ENCODE peak calls at places on chromosomes 11 and 22, in eight cellular contexts. One of them, this sample, is unnamed.

GRCh38 chr11:78020248-78020647 is 2.8 kb downstream of the KCTD14 start:
- DNase-seq in fibroblast of mammary gland: no peak
- DNase-seq in NCI-H146: no peak
- DNase-seq in stimulated activated CD8-positive, alpha-beta memory T cell treated with anti-CD3 and anti-CD28 coated beads, Interleukin-4, amount 100 ng/mL, for 1 hour: no peak
- DNase-seq in activated naive CD8-positive, alpha-beta T cell treated with anti-CD3 and anti-CD28 coated beads, Interleukin-2, amount 50 U/mL, for 24 hours: no peak
- DNase-seq in activated CD8-positive, alpha-beta memory T cell treated with anti-CD3 and anti-CD28 coated beads for 1 hour: no peak
- DNase-seq in NAMALWA: no peak
- DNase-seq in CD8-positive, alpha-beta memory T cell: no peak
- DNase-seq in this sample: peak

GRCh38 chr11:2357246-2357645 is 19.9 kb upstream of the CD81 start:
- DNase-seq in fibroblast of mammary gland: no peak
- DNase-seq in NCI-H146: no peak
- DNase-seq in stimulated activated CD8-positive, alpha-beta memory T cell treated with anti-CD3 and anti-CD28 coated beads, Interleukin-4, amount 100 ng/mL, for 1 hour: no peak
- DNase-seq in activated naive CD8-positive, alpha-beta T cell treated with anti-CD3 and anti-CD28 coated beads, Interleukin-2, amount 50 U/mL, for 24 hours: no peak
- DNase-seq in activated CD8-positive, alpha-beta memory T cell treated with anti-CD3 and anti-CD28 coated beads for 1 hour: no peak
- DNase-seq in NAMALWA: no peak
- DNase-seq in CD8-positive, alpha-beta memory T cell: no peak
- DNase-seq in this sample: no peak

GRCh38 chr11:14463623-14464022 is 36.0 kb downstream of the COPB1 start:
- DNase-seq in fibroblast of mammary gland: no peak
- DNase-seq in NCI-H146: no peak
- DNase-seq in stimulated activated CD8-positive, alpha-beta memory T cell treated with anti-CD3 and anti-CD28 coated beads, Interleukin-4, amount 100 ng/mL, for 1 hour: no peak
- DNase-seq in activated naive CD8-positive, alpha-beta T cell treated with anti-CD3 and anti-CD28 coated beads, Interleukin-2, amount 50 U/mL, for 24 hours: no peak
- DNase-seq in activated CD8-positive, alpha-beta memory T cell treated with anti-CD3 and anti-CD28 coated beads for 1 hour: no peak
- DNase-seq in NAMALWA: no peak
- DNase-seq in CD8-positive, alpha-beta memory T cell: no peak
- DNase-seq in this sample: no peak

GRCh38 chr11:119484741-119485605 is 62.0 kb upstream of the THY1 start:
- DNase-seq in fibroblast of mammary gland: no peak
- DNase-seq in NCI-H146: no peak
- DNase-seq in stimulated activated CD8-positive, alpha-beta memory T cell treated with anti-CD3 and anti-CD28 coated beads, Interleukin-4, amount 100 ng/mL, for 1 hour: no peak
- DNase-seq in activated naive CD8-positive, alpha-beta T cell treated with anti-CD3 and anti-CD28 coated beads, Interleukin-2, amount 50 U/mL, for 24 hours: no peak
- DNase-seq in activated CD8-positive, alpha-beta memory T cell treated with anti-CD3 and anti-CD28 coated beads for 1 hour: no peak
- DNase-seq in NAMALWA: peak
- DNase-seq in CD8-positive, alpha-beta memory T cell: no peak
- DNase-seq in this sample: no peak

GRCh38 chr11:65918211-65919150 is at the start of gene C11orf68:
- DNase-seq in fibroblast of mammary gland: no peak
- DNase-seq in NCI-H146: peak
- DNase-seq in stimulated activated CD8-positive, alpha-beta memory T cell treated with anti-CD3 and anti-CD28 coated beads, Interleukin-4, amount 100 ng/mL, for 1 hour: peak
- DNase-seq in activated naive CD8-positive, alpha-beta T cell treated with anti-CD3 and anti-CD28 coated beads, Interleukin-2, amount 50 U/mL, for 24 hours: no peak
- DNase-seq in activated CD8-positive, alpha-beta memory T cell treated with anti-CD3 and anti-CD28 coated beads for 1 hour: no peak
- DNase-seq in NAMALWA: peak
- DNase-seq in CD8-positive, alpha-beta memory T cell: no peak
- DNase-seq in this sample: peak

GRCh38 chr11:22392561-22392960 is 54.4 kb downstream of the SLC17A6 start:
- DNase-seq in fibroblast of mammary gland: no peak
- DNase-seq in NCI-H146: no peak
- DNase-seq in stimulated activated CD8-positive, alpha-beta memory T cell treated with anti-CD3 and anti-CD28 coated beads, Interleukin-4, amount 100 ng/mL, for 1 hour: no peak
- DNase-seq in activated naive CD8-positive, alpha-beta T cell treated with anti-CD3 and anti-CD28 coated beads, Interleukin-2, amount 50 U/mL, for 24 hours: no peak
- DNase-seq in activated CD8-positive, alpha-beta memory T cell treated with anti-CD3 and anti-CD28 coated beads for 1 hour: no peak
- DNase-seq in NAMALWA: no peak
- DNase-seq in CD8-positive, alpha-beta memory T cell: no peak
- DNase-seq in this sample: no peak

GRCh38 chr22:31268281-31268680 is 24.0 kb downstream of the PIK3IP1 start:
- DNase-seq in fibroblast of mammary gland: no peak
- DNase-seq in NCI-H146: no peak
- DNase-seq in stimulated activated CD8-positive, alpha-beta memory T cell treated with anti-CD3 and anti-CD28 coated beads, Interleukin-4, amount 100 ng/mL, for 1 hour: no peak
- DNase-seq in activated naive CD8-positive, alpha-beta T cell treated with anti-CD3 and anti-CD28 coated beads, Interleukin-2, amount 50 U/mL, for 24 hours: no peak
- DNase-seq in activated CD8-positive, alpha-beta memory T cell treated with anti-CD3 and anti-CD28 coated beads for 1 hour: no peak
- DNase-seq in NAMALWA: no peak
- DNase-seq in CD8-positive, alpha-beta memory T cell: no peak
- DNase-seq in this sample: no peak

GRCh38 chr11:35539781-35540281 is 14.4 kb upstream of the PAMR1 start:
- DNase-seq in fibroblast of mammary gland: peak
- DNase-seq in NCI-H146: no peak
- DNase-seq in stimulated activated CD8-positive, alpha-beta memory T cell treated with anti-CD3 and anti-CD28 coated beads, Interleukin-4, amount 100 ng/mL, for 1 hour: no peak
- DNase-seq in activated naive CD8-positive, alpha-beta T cell treated with anti-CD3 and anti-CD28 coated beads, Interleukin-2, amount 50 U/mL, for 24 hours: no peak
- DNase-seq in activated CD8-positive, alpha-beta memory T cell treated with anti-CD3 and anti-CD28 coated beads for 1 hour: no peak
- DNase-seq in NAMALWA: no peak
- DNase-seq in CD8-positive, alpha-beta memory T cell: no peak
- DNase-seq in this sample: peak

GRCh38 chr22:32480238-32480637 is 5.6 kb downstream of the FBXO7 start:
- DNase-seq in fibroblast of mammary gland: no peak
- DNase-seq in NCI-H146: no peak
- DNase-seq in stimulated activated CD8-positive, alpha-beta memory T cell treated with anti-CD3 and anti-CD28 coated beads, Interleukin-4, amount 100 ng/mL, for 1 hour: no peak
- DNase-seq in activated naive CD8-positive, alpha-beta T cell treated with anti-CD3 and anti-CD28 coated beads, Interleukin-2, amount 50 U/mL, for 24 hours: peak
- DNase-seq in activated CD8-positive, alpha-beta memory T cell treated with anti-CD3 and anti-CD28 coated beads for 1 hour: no peak
- DNase-seq in NAMALWA: no peak
- DNase-seq in CD8-positive, alpha-beta memory T cell: no peak
- DNase-seq in this sample: no peak

GRCh38 chr11:21110378-21110777 is 441.0 kb downstream of the NELL1 start:
- DNase-seq in fibroblast of mammary gland: no peak
- DNase-seq in NCI-H146: no peak
- DNase-seq in stimulated activated CD8-positive, alpha-beta memory T cell treated with anti-CD3 and anti-CD28 coated beads, Interleukin-4, amount 100 ng/mL, for 1 hour: no peak
- DNase-seq in activated naive CD8-positive, alpha-beta T cell treated with anti-CD3 and anti-CD28 coated beads, Interleukin-2, amount 50 U/mL, for 24 hours: no peak
- DNase-seq in activated CD8-positive, alpha-beta memory T cell treated with anti-CD3 and anti-CD28 coated beads for 1 hour: no peak
- DNase-seq in NAMALWA: no peak
- DNase-seq in CD8-positive, alpha-beta memory T cell: no peak
- DNase-seq in this sample: no peak

GRCh38 chr11:59205664-59206063 is 7.1 kb downstream of the MPEG1 start:
- DNase-seq in fibroblast of mammary gland: no peak
- DNase-seq in NCI-H146: no peak
- DNase-seq in stimulated activated CD8-positive, alpha-beta memory T cell treated with anti-CD3 and anti-CD28 coated beads, Interleukin-4, amount 100 ng/mL, for 1 hour: no peak
- DNase-seq in activated naive CD8-positive, alpha-beta T cell treated with anti-CD3 and anti-CD28 coated beads, Interleukin-2, amount 50 U/mL, for 24 hours: no peak
- DNase-seq in activated CD8-positive, alpha-beta memory T cell treated with anti-CD3 and anti-CD28 coated beads for 1 hour: no peak
- DNase-seq in NAMALWA: no peak
- DNase-seq in CD8-positive, alpha-beta memory T cell: no peak
- DNase-seq in this sample: no peak

GRCh38 chr22:24460418-24461089 is 33.2 kb downstream of the ADORA2A start:
- DNase-seq in fibroblast of mammary gland: no peak
- DNase-seq in NCI-H146: no peak
- DNase-seq in stimulated activated CD8-positive, alpha-beta memory T cell treated with anti-CD3 and anti-CD28 coated beads, Interleukin-4, amount 100 ng/mL, for 1 hour: no peak
- DNase-seq in activated naive CD8-positive, alpha-beta T cell treated with anti-CD3 and anti-CD28 coated beads, Interleukin-2, amount 50 U/mL, for 24 hours: no peak
- DNase-seq in activated CD8-positive, alpha-beta memory T cell treated with anti-CD3 and anti-CD28 coated beads for 1 hour: no peak
- DNase-seq in NAMALWA: no peak
- DNase-seq in CD8-positive, alpha-beta memory T cell: no peak
- DNase-seq in this sample: no peak

GRCh38 chr11:6616596-6617250 is 2.5 kb downstream of the TPP1 start:
- DNase-seq in fibroblast of mammary gland: no peak
- DNase-seq in NCI-H146: no peak
- DNase-seq in stimulated activated CD8-positive, alpha-beta memory T cell treated with anti-CD3 and anti-CD28 coated beads, Interleukin-4, amount 100 ng/mL, for 1 hour: no peak
- DNase-seq in activated naive CD8-positive, alpha-beta T cell treated with anti-CD3 and anti-CD28 coated beads, Interleukin-2, amount 50 U/mL, for 24 hours: no peak
- DNase-seq in activated CD8-positive, alpha-beta memory T cell treated with anti-CD3 and anti-CD28 coated beads for 1 hour: no peak
- DNase-seq in NAMALWA: no peak
- DNase-seq in CD8-positive, alpha-beta memory T cell: no peak
- DNase-seq in this sample: no peak

GRCh38 chr11:45146072-45147016 is at the start of gene PRDM11:
- DNase-seq in fibroblast of mammary gland: peak
- DNase-seq in NCI-H146: peak
- DNase-seq in stimulated activated CD8-positive, alpha-beta memory T cell treated with anti-CD3 and anti-CD28 coated beads, Interleukin-4, amount 100 ng/mL, for 1 hour: peak
- DNase-seq in activated naive CD8-positive, alpha-beta T cell treated with anti-CD3 and anti-CD28 coated beads, Interleukin-2, amount 50 U/mL, for 24 hours: peak
- DNase-seq in activated CD8-positive, alpha-beta memory T cell treated with anti-CD3 and anti-CD28 coated beads for 1 hour: peak
- DNase-seq in NAMALWA: peak
- DNase-seq in CD8-positive, alpha-beta memory T cell: no peak
- DNase-seq in this sample: peak

GRCh38 chr11:67996622-67997459 is 7.1 kb downstream of the UNC93B1 start:
- DNase-seq in fibroblast of mammary gland: peak
- DNase-seq in NCI-H146: no peak
- DNase-seq in stimulated activated CD8-positive, alpha-beta memory T cell treated with anti-CD3 and anti-CD28 coated beads, Interleukin-4, amount 100 ng/mL, for 1 hour: no peak
- DNase-seq in activated naive CD8-positive, alpha-beta T cell treated with anti-CD3 and anti-CD28 coated beads, Interleukin-2, amount 50 U/mL, for 24 hours: peak
- DNase-seq in activated CD8-positive, alpha-beta memory T cell treated with anti-CD3 and anti-CD28 coated beads for 1 hour: no peak
- DNase-seq in NAMALWA: peak
- DNase-seq in CD8-positive, alpha-beta memory T cell: no peak
- DNase-seq in this sample: peak

GRCh38 chr11:9726313-9727022 is 62.6 kb downstream of the SWAP70 start:
- DNase-seq in fibroblast of mammary gland: peak
- DNase-seq in NCI-H146: peak
- DNase-seq in stimulated activated CD8-positive, alpha-beta memory T cell treated with anti-CD3 and anti-CD28 coated beads, Interleukin-4, amount 100 ng/mL, for 1 hour: no peak
- DNase-seq in activated naive CD8-positive, alpha-beta T cell treated with anti-CD3 and anti-CD28 coated beads, Interleukin-2, amount 50 U/mL, for 24 hours: no peak
- DNase-seq in activated CD8-positive, alpha-beta memory T cell treated with anti-CD3 and anti-CD28 coated beads for 1 hour: no peak
- DNase-seq in NAMALWA: no peak
- DNase-seq in CD8-positive, alpha-beta memory T cell: no peak
- DNase-seq in this sample: peak

GRCh38 chr11:119155733-119156492 is 7.1 kb downstream of the ABCG4 start:
- DNase-seq in fibroblast of mammary gland: peak
- DNase-seq in NCI-H146: peak
- DNase-seq in stimulated activated CD8-positive, alpha-beta memory T cell treated with anti-CD3 and anti-CD28 coated beads, Interleukin-4, amount 100 ng/mL, for 1 hour: no peak
- DNase-seq in activated naive CD8-positive, alpha-beta T cell treated with anti-CD3 and anti-CD28 coated beads, Interleukin-2, amount 50 U/mL, for 24 hours: no peak
- DNase-seq in activated CD8-positive, alpha-beta memory T cell treated with anti-CD3 and anti-CD28 coated beads for 1 hour: no peak
- DNase-seq in NAMALWA: peak
- DNase-seq in CD8-positive, alpha-beta memory T cell: no peak
- DNase-seq in this sample: peak

GRCh38 chr11:128497057-128497957 is 90.1 kb downstream of the ETS1 start:
- DNase-seq in fibroblast of mammary gland: peak
- DNase-seq in NCI-H146: no peak
- DNase-seq in stimulated activated CD8-positive, alpha-beta memory T cell treated with anti-CD3 and anti-CD28 coated beads, Interleukin-4, amount 100 ng/mL, for 1 hour: no peak
- DNase-seq in activated naive CD8-positive, alpha-beta T cell treated with anti-CD3 and anti-CD28 coated beads, Interleukin-2, amount 50 U/mL, for 24 hours: no peak
- DNase-seq in activated CD8-positive, alpha-beta memory T cell treated with anti-CD3 and anti-CD28 coated beads for 1 hour: no peak
- DNase-seq in NAMALWA: peak
- DNase-seq in CD8-positive, alpha-beta memory T cell: no peak
- DNase-seq in this sample: peak

GRCh38 chr11:43923327-43924111 is 18.9 kb upstream of the C11orf96 start:
- DNase-seq in fibroblast of mammary gland: peak
- DNase-seq in NCI-H146: no peak
- DNase-seq in stimulated activated CD8-positive, alpha-beta memory T cell treated with anti-CD3 and anti-CD28 coated beads, Interleukin-4, amount 100 ng/mL, for 1 hour: no peak
- DNase-seq in activated naive CD8-positive, alpha-beta T cell treated with anti-CD3 and anti-CD28 coated beads, Interleukin-2, amount 50 U/mL, for 24 hours: no peak
- DNase-seq in activated CD8-positive, alpha-beta memory T cell treated with anti-CD3 and anti-CD28 coated beads for 1 hour: no peak
- DNase-seq in NAMALWA: no peak
- DNase-seq in CD8-positive, alpha-beta memory T cell: no peak
- DNase-seq in this sample: peak

GRCh38 chr22:38172489-38173155 is 9.0 kb downstream of the PLA2G6 start:
- DNase-seq in fibroblast of mammary gland: no peak
- DNase-seq in NCI-H146: no peak
- DNase-seq in stimulated activated CD8-positive, alpha-beta memory T cell treated with anti-CD3 and anti-CD28 coated beads, Interleukin-4, amount 100 ng/mL, for 1 hour: peak
- DNase-seq in activated naive CD8-positive, alpha-beta T cell treated with anti-CD3 and anti-CD28 coated beads, Interleukin-2, amount 50 U/mL, for 24 hours: peak
- DNase-seq in activated CD8-positive, alpha-beta memory T cell treated with anti-CD3 and anti-CD28 coated beads for 1 hour: peak
- DNase-seq in NAMALWA: no peak
- DNase-seq in CD8-positive, alpha-beta memory T cell: peak
- DNase-seq in this sample: peak

GRCh38 chr11:83151274-83151977 is 5.5 kb upstream of the PCF11 start:
- DNase-seq in fibroblast of mammary gland: peak
- DNase-seq in NCI-H146: no peak
- DNase-seq in stimulated activated CD8-positive, alpha-beta memory T cell treated with anti-CD3 and anti-CD28 coated beads, Interleukin-4, amount 100 ng/mL, for 1 hour: no peak
- DNase-seq in activated naive CD8-positive, alpha-beta T cell treated with anti-CD3 and anti-CD28 coated beads, Interleukin-2, amount 50 U/mL, for 24 hours: no peak
- DNase-seq in activated CD8-positive, alpha-beta memory T cell treated with anti-CD3 and anti-CD28 coated beads for 1 hour: no peak
- DNase-seq in NAMALWA: peak
- DNase-seq in CD8-positive, alpha-beta memory T cell: no peak
- DNase-seq in this sample: no peak

GRCh38 chr11:125457814-125458343 is 38.2 kb downstream of the FEZ1 start:
- DNase-seq in fibroblast of mammary gland: peak
- DNase-seq in NCI-H146: no peak
- DNase-seq in stimulated activated CD8-positive, alpha-beta memory T cell treated with anti-CD3 and anti-CD28 coated beads, Interleukin-4, amount 100 ng/mL, for 1 hour: no peak
- DNase-seq in activated naive CD8-positive, alpha-beta T cell treated with anti-CD3 and anti-CD28 coated beads, Interleukin-2, amount 50 U/mL, for 24 hours: no peak
- DNase-seq in activated CD8-positive, alpha-beta memory T cell treated with anti-CD3 and anti-CD28 coated beads for 1 hour: no peak
- DNase-seq in NAMALWA: no peak
- DNase-seq in CD8-positive, alpha-beta memory T cell: no peak
- DNase-seq in this sample: peak

GRCh38 chr22:30921108-30921507 is 47.5 kb downstream of the MORC2 start:
- DNase-seq in fibroblast of mammary gland: peak
- DNase-seq in NCI-H146: no peak
- DNase-seq in stimulated activated CD8-positive, alpha-beta memory T cell treated with anti-CD3 and anti-CD28 coated beads, Interleukin-4, amount 100 ng/mL, for 1 hour: no peak
- DNase-seq in activated naive CD8-positive, alpha-beta T cell treated with anti-CD3 and anti-CD28 coated beads, Interleukin-2, amount 50 U/mL, for 24 hours: no peak
- DNase-seq in activated CD8-positive, alpha-beta memory T cell treated with anti-CD3 and anti-CD28 coated beads for 1 hour: no peak
- DNase-seq in NAMALWA: no peak
- DNase-seq in CD8-positive, alpha-beta memory T cell: no peak
- DNase-seq in this sample: no peak

GRCh38 chr11:36312593-36312990 is 16.5 kb downstream of the PRR5L start:
- DNase-seq in fibroblast of mammary gland: peak
- DNase-seq in NCI-H146: no peak
- DNase-seq in stimulated activated CD8-positive, alpha-beta memory T cell treated with anti-CD3 and anti-CD28 coated beads, Interleukin-4, amount 100 ng/mL, for 1 hour: no peak
- DNase-seq in activated naive CD8-positive, alpha-beta T cell treated with anti-CD3 and anti-CD28 coated beads, Interleukin-2, amount 50 U/mL, for 24 hours: no peak
- DNase-seq in activated CD8-positive, alpha-beta memory T cell treated with anti-CD3 and anti-CD28 coated beads for 1 hour: no peak
- DNase-seq in NAMALWA: no peak
- DNase-seq in CD8-positive, alpha-beta memory T cell: no peak
- DNase-seq in this sample: peak

GRCh38 chr11:31812392-31813241 is 1.5 kb upstream of the PAX6 start:
- DNase-seq in fibroblast of mammary gland: no peak
- DNase-seq in NCI-H146: peak
- DNase-seq in stimulated activated CD8-positive, alpha-beta memory T cell treated with anti-CD3 and anti-CD28 coated beads, Interleukin-4, amount 100 ng/mL, for 1 hour: no peak
- DNase-seq in activated naive CD8-positive, alpha-beta T cell treated with anti-CD3 and anti-CD28 coated beads, Interleukin-2, amount 50 U/mL, for 24 hours: no peak
- DNase-seq in activated CD8-positive, alpha-beta memory T cell treated with anti-CD3 and anti-CD28 coated beads for 1 hour: no peak
- DNase-seq in NAMALWA: no peak
- DNase-seq in CD8-positive, alpha-beta memory T cell: no peak
- DNase-seq in this sample: no peak

GRCh38 chr11:125662689-125663088 is 18.0 kb downstream of the ACRV1 start:
- DNase-seq in fibroblast of mammary gland: no peak
- DNase-seq in NCI-H146: peak
- DNase-seq in stimulated activated CD8-positive, alpha-beta memory T cell treated with anti-CD3 and anti-CD28 coated beads, Interleukin-4, amount 100 ng/mL, for 1 hour: no peak
- DNase-seq in activated naive CD8-positive, alpha-beta T cell treated with anti-CD3 and anti-CD28 coated beads, Interleukin-2, amount 50 U/mL, for 24 hours: no peak
- DNase-seq in activated CD8-positive, alpha-beta memory T cell treated with anti-CD3 and anti-CD28 coated beads for 1 hour: no peak
- DNase-seq in NAMALWA: no peak
- DNase-seq in CD8-positive, alpha-beta memory T cell: no peak
- DNase-seq in this sample: no peak

GRCh38 chr11:36162909-36163434 is 126.3 kb downstream of the COMMD9 start:
- DNase-seq in fibroblast of mammary gland: no peak
- DNase-seq in NCI-H146: no peak
- DNase-seq in stimulated activated CD8-positive, alpha-beta memory T cell treated with anti-CD3 and anti-CD28 coated beads, Interleukin-4, amount 100 ng/mL, for 1 hour: no peak
- DNase-seq in activated naive CD8-positive, alpha-beta T cell treated with anti-CD3 and anti-CD28 coated beads, Interleukin-2, amount 50 U/mL, for 24 hours: no peak
- DNase-seq in activated CD8-positive, alpha-beta memory T cell treated with anti-CD3 and anti-CD28 coated beads for 1 hour: no peak
- DNase-seq in NAMALWA: no peak
- DNase-seq in CD8-positive, alpha-beta memory T cell: no peak
- DNase-seq in this sample: no peak

GRCh38 chr22:48434156-48434867 is 1393.4 kb downstream of the BRD1 start:
- DNase-seq in fibroblast of mammary gland: no peak
- DNase-seq in NCI-H146: no peak
- DNase-seq in stimulated activated CD8-positive, alpha-beta memory T cell treated with anti-CD3 and anti-CD28 coated beads, Interleukin-4, amount 100 ng/mL, for 1 hour: no peak
- DNase-seq in activated naive CD8-positive, alpha-beta T cell treated with anti-CD3 and anti-CD28 coated beads, Interleukin-2, amount 50 U/mL, for 24 hours: no peak
- DNase-seq in activated CD8-positive, alpha-beta memory T cell treated with anti-CD3 and anti-CD28 coated beads for 1 hour: no peak
- DNase-seq in NAMALWA: no peak
- DNase-seq in CD8-positive, alpha-beta memory T cell: no peak
- DNase-seq in this sample: no peak

GRCh38 chr11:114556135-114556534 is 3.5 kb downstream of the NXPE1 start:
- DNase-seq in fibroblast of mammary gland: no peak
- DNase-seq in NCI-H146: no peak
- DNase-seq in stimulated activated CD8-positive, alpha-beta memory T cell treated with anti-CD3 and anti-CD28 coated beads, Interleukin-4, amount 100 ng/mL, for 1 hour: no peak
- DNase-seq in activated naive CD8-positive, alpha-beta T cell treated with anti-CD3 and anti-CD28 coated beads, Interleukin-2, amount 50 U/mL, for 24 hours: no peak
- DNase-seq in activated CD8-positive, alpha-beta memory T cell treated with anti-CD3 and anti-CD28 coated beads for 1 hour: no peak
- DNase-seq in NAMALWA: no peak
- DNase-seq in CD8-positive, alpha-beta memory T cell: no peak
- DNase-seq in this sample: no peak

GRCh38 chr11:64089915-64090810 is 54.4 kb downstream of the FLRT1 start:
- DNase-seq in fibroblast of mammary gland: no peak
- DNase-seq in NCI-H146: no peak
- DNase-seq in stimulated activated CD8-positive, alpha-beta memory T cell treated with anti-CD3 and anti-CD28 coated beads, Interleukin-4, amount 100 ng/mL, for 1 hour: no peak
- DNase-seq in activated naive CD8-positive, alpha-beta T cell treated with anti-CD3 and anti-CD28 coated beads, Interleukin-2, amount 50 U/mL, for 24 hours: no peak
- DNase-seq in activated CD8-positive, alpha-beta memory T cell treated with anti-CD3 and anti-CD28 coated beads for 1 hour: no peak
- DNase-seq in NAMALWA: no peak
- DNase-seq in CD8-positive, alpha-beta memory T cell: no peak
- DNase-seq in this sample: no peak

GRCh38 chr22:46178755-46179505 is 28.6 kb downstream of the PPARA start:
- DNase-seq in fibroblast of mammary gland: no peak
- DNase-seq in NCI-H146: no peak
- DNase-seq in stimulated activated CD8-positive, alpha-beta memory T cell treated with anti-CD3 and anti-CD28 coated beads, Interleukin-4, amount 100 ng/mL, for 1 hour: no peak
- DNase-seq in activated naive CD8-positive, alpha-beta T cell treated with anti-CD3 and anti-CD28 coated beads, Interleukin-2, amount 50 U/mL, for 24 hours: no peak
- DNase-seq in activated CD8-positive, alpha-beta memory T cell treated with anti-CD3 and anti-CD28 coated beads for 1 hour: no peak
- DNase-seq in NAMALWA: no peak
- DNase-seq in CD8-positive, alpha-beta memory T cell: no peak
- DNase-seq in this sample: peak

GRCh38 chr11:270451-271208 is 7.6 kb upstream of the NLRP6 start:
- DNase-seq in fibroblast of mammary gland: no peak
- DNase-seq in NCI-H146: no peak
- DNase-seq in stimulated activated CD8-positive, alpha-beta memory T cell treated with anti-CD3 and anti-CD28 coated beads, Interleukin-4, amount 100 ng/mL, for 1 hour: no peak
- DNase-seq in activated naive CD8-positive, alpha-beta T cell treated with anti-CD3 and anti-CD28 coated beads, Interleukin-2, amount 50 U/mL, for 24 hours: no peak
- DNase-seq in activated CD8-positive, alpha-beta memory T cell treated with anti-CD3 and anti-CD28 coated beads for 1 hour: no peak
- DNase-seq in NAMALWA: no peak
- DNase-seq in CD8-positive, alpha-beta memory T cell: no peak
- DNase-seq in this sample: no peak

GRCh38 chr11:57163160-57163868 is 18.4 kb upstream of the LRRC55 start:
- DNase-seq in fibroblast of mammary gland: no peak
- DNase-seq in NCI-H146: no peak
- DNase-seq in stimulated activated CD8-positive, alpha-beta memory T cell treated with anti-CD3 and anti-CD28 coated beads, Interleukin-4, amount 100 ng/mL, for 1 hour: no peak
- DNase-seq in activated naive CD8-positive, alpha-beta T cell treated with anti-CD3 and anti-CD28 coated beads, Interleukin-2, amount 50 U/mL, for 24 hours: no peak
- DNase-seq in activated CD8-positive, alpha-beta memory T cell treated with anti-CD3 and anti-CD28 coated beads for 1 hour: no peak
- DNase-seq in NAMALWA: no peak
- DNase-seq in CD8-positive, alpha-beta memory T cell: no peak
- DNase-seq in this sample: no peak